ENCODE peak calls at places on chromosomes 7 and 10, in six cellular contexts. W is iPS-NIHi11; S is activated T-helper 1 cell treated with anti-CD3 and anti-CD28 coated beads, Interleukin-2, amount 50 U/mL, for 16 hours; R is kidney glomerular epithelial cell; T is stimulated activated CD4-positive, alpha-beta T cell treated with anti-CD3 and anti-CD28 coated beads, Interleukin-2, amount 100 ng/mL, for 24 hours; C is NCI-H1105 treated with DMSO at 0.1 percent for 48 hours. M is an unnamed sample.

GRCh38 chr10:60606343-60607080 is 171.8 kb upstream of the CDK1 start:
- DNase-seq in W (no peak), S (no peak), R (no peak), T (no peak), C (no peak), M (no peak)

GRCh38 chr10:114629083-114629823 is 28.8 kb downstream of the ABLIM1 start:
- DNase-seq in W (no peak), S (no peak), R (no peak), T (no peak), C (no peak), M (no peak)

GRCh38 chr7:240887-241421 is 48.6 kb downstream of the FAM20C start:
- DNase-seq in W (no peak), S (no peak), R (no peak), T (no peak), C (no peak), M (no peak)

GRCh38 chr10:121791761-121792160 is 136.1 kb downstream of the ATE1 start:
- DNase-seq in W (no peak), S (no peak), R (no peak), T (no peak), C (no peak), M (no peak)

GRCh38 chr10:72274213-72274729 is 547 bp downstream of the DDIT4 start:
- DNase-seq in W (no peak), S (no peak), R (no peak), T (no peak), C (no peak), M (no peak)

GRCh38 chr7:99514050-99514449 is 9.6 kb downstream of the ZKSCAN5 start:
- DNase-seq in W (no peak), S (no peak), R (no peak), T (no peak), C (no peak), M (no peak)

GRCh38 chr10:11144626-11145497 is 127.2 kb downstream of the CELF2 start:
- DNase-seq in W (no peak), S (no peak), R (no peak), T (no peak), C (no peak), M (no peak)

GRCh38 chr10:100896876-100897461 is 15.8 kb upstream of the SLF2 start:
- DNase-seq in W (no peak), S (no peak), R (no peak), T (peak), C (no peak), M (no peak)

GRCh38 chr7:157445956-157446295 is 109.1 kb downstream of the DNAJB6 start:
- DNase-seq in W (no peak), S (no peak), R (no peak), T (no peak), C (no peak), M (no peak)

GRCh38 chr7:73899731-73900142 is 38.8 kb downstream of the TMEM270 start:
- DNase-seq in W (no peak), S (no peak), R (no peak), T (no peak), C (no peak), M (no peak)

GRCh38 chr10:122468923-122469781 is 7.8 kb downstream of the HTRA1 start:
- DNase-seq in W (no peak), S (no peak), R (peak), T (no peak), C (no peak), M (peak)

GRCh38 chr7:137670521-137671064 is 176.2 kb downstream of the DGKI start:
- DNase-seq in W (no peak), S (no peak), R (peak), T (no peak), C (no peak), M (peak)

GRCh38 chr7:20858913-20859312 is 72.2 kb upstream of the SP8 start:
- DNase-seq in W (no peak), S (no peak), R (no peak), T (no peak), C (no peak), M (no peak)

GRCh38 chr7:50470250-50471163 is 20.4 kb upstream of the FIGNL1 start:
- DNase-seq in W (no peak), S (no peak), R (no peak), T (no peak), C (no peak), M (no peak)

GRCh38 chr7:157499121-157499834 is 162.5 kb downstream of the DNAJB6 start:
- DNase-seq in W (no peak), S (no peak), R (no peak), T (no peak), C (no peak), M (no peak)

GRCh38 chr7:116779921-116780320 is 82.5 kb upstream of the CAPZA2 start:
- DNase-seq in W (no peak), S (no peak), R (peak), T (no peak), C (no peak), M (no peak)

GRCh38 chr7:143252002-143252401 is 11.2 kb upstream of the GSTK1 start:
- DNase-seq in W (no peak), S (no peak), R (no peak), T (no peak), C (no peak), M (no peak)

GRCh38 chr7:128697301-128697905 is 25.3 kb downstream of the GARIN1A start:
- DNase-seq in W (peak), S (no peak), R (no peak), T (peak), C (no peak), M (no peak)

GRCh38 chr7:10618934-10619333 is 354.7 kb upstream of the PHF14 start:
- DNase-seq in W (peak), S (no peak), R (no peak), T (no peak), C (no peak), M (no peak)

GRCh38 chr7:157274991-157275427 is 61.8 kb upstream of the DNAJB6 start:
- DNase-seq in W (no peak), S (no peak), R (no peak), T (no peak), C (no peak), M (no peak)

GRCh38 chr10:20593649-20594048 is 303.5 kb downstream of the NEBL start:
- DNase-seq in W (no peak), S (no peak), R (no peak), T (no peak), C (no peak), M (no peak)

GRCh38 chr10:13268310-13268709 is 31.6 kb downstream of the PHYH start:
- DNase-seq in W (no peak), S (no peak), R (no peak), T (no peak), C (no peak), M (no peak)

GRCh38 chr10:127907411-127908105 is 655 bp downstream of the PTPRE start:
- DNase-seq in W (no peak), S (no peak), R (no peak), T (no peak), C (no peak), M (peak)

GRCh38 chr7:155424301-155425010 is 33.5 kb upstream of the EN2 start:
- DNase-seq in W (no peak), S (no peak), R (no peak), T (no peak), C (no peak), M (no peak)

GRCh38 chr7:156827587-156828203 is 65.3 kb downstream of the LMBR1 start:
- DNase-seq in W (peak), S (no peak), R (no peak), T (no peak), C (no peak), M (no peak)

GRCh38 chr10:5684971-5685763 is 529 bp downstream of the TASOR2 start:
- DNase-seq in W (peak), S (peak), R (peak), T (peak), C (peak), M (peak)

GRCh38 chr7:7595451-7595850 is 28.8 kb downstream of the MIOS start:
- DNase-seq in W (no peak), S (no peak), R (no peak), T (no peak), C (peak), M (peak)

GRCh38 chr7:74306737-74307469 is 17.7 kb downstream of the CLIP2 start:
- DNase-seq in W (no peak), S (no peak), R (peak), T (no peak), C (no peak), M (peak)

GRCh38 chr7:17530741-17531417 is 232.4 kb downstream of the AHR start:
- DNase-seq in W (peak), S (no peak), R (no peak), T (no peak), C (no peak), M (no peak)

GRCh38 chr7:110382736-110383135 is 708.2 kb upstream of the LRRN3 start:
- DNase-seq in W (no peak), S (no peak), R (no peak), T (no peak), C (no peak), M (no peak)

GRCh38 chr10:22615819-22616499 is 98.4 kb downstream of the PIP4K2A start:
- DNase-seq in W (no peak), S (no peak), R (no peak), T (peak), C (no peak), M (peak)

GRCh38 chr10:62306663-62307062 is 38.0 kb upstream of the RTKN2 start:
- DNase-seq in W (peak), S (no peak), R (peak), T (peak), C (no peak), M (peak)

GRCh38 chr7:30755384-30756154 is 3.6 kb downstream of the INMT start:
- DNase-seq in W (peak), S (no peak), R (no peak), T (no peak), C (no peak), M (no peak)

GRCh38 chr10:112820320-112820719 is 129.7 kb upstream of the TCF7L2 start:
- DNase-seq in W (no peak), S (no peak), R (no peak), T (no peak), C (no peak), M (no peak)